ENCODE peak calls at places on chromosomes 7 and 10, in ten cellular contexts. D is neural progenitor cell; W is stimulated activated CD8-positive, alpha-beta memory T cell treated with anti-CD3 and anti-CD28 coated beads, Interleukin-15, amount 100 ng/mL, for 4 hours; B is activated T-helper 2 cell treated with anti-CD3 and anti-CD28 coated beads, Interferon-gamma antibody, Interleukin-2, Interleukin-4, amounts not matched to agents 10 μg/mL and 5 μg/mL and 100 μg/mL, durations not matched to agents 14 hours and 24 hours and 36 hours; V is hippocampal formation; C is naive thymus-derived CD4-positive, alpha-beta T cell; M is coronary artery; G is nucleus accumbens; I is NCI-H2171; L is T follicular helper cell. K is an unnamed sample.

GRCh38 chr10:101725843-101726242 is 30.9 kb upstream of the FBXW4 start:
- DNase-seq in M (no peak), G (no peak), I (no peak), D (no peak), W (no peak), L (no peak), V (no peak), B (no peak), C (no peak), K (no peak)

GRCh38 chr7:123535517-123535916 is 1.1 kb upstream of the IQUB start:
- DNase-seq in W (no peak), D (no peak), I (no peak), V (no peak), G (no peak), M (peak; percentile 65), L (no peak), B (no peak), C (no peak), K (no peak)

GRCh38 chr10:22711373-22711772 is 3.0 kb downstream of the PIP4K2A start:
- DNase-seq in G (no peak), B (no peak), I (no peak), C (no peak), W (no peak), D (no peak), L (no peak), M (no peak), V (no peak), K (no peak)

GRCh38 chr10:35152992-35153391 is 26.3 kb downstream of the CREM start:
- DNase-seq in M (no peak), L (no peak), I (no peak), V (no peak), D (no peak), C (no peak), B (no peak), G (no peak), W (no peak), K (no peak)

GRCh38 chr7:102439963-102440795 is 6.8 kb downstream of the ORAI2 start:
- DNase-seq in V (no peak), G (no peak), M (no peak), D (peak; percentile 63), B (no peak), W (no peak), I (no peak), L (no peak), C (no peak), K (no peak)

GRCh38 chr10:92965314-92965713 is 95.3 kb upstream of the CYP26C1 start:
- DNase-seq in M (no peak), L (no peak), B (no peak), I (peak; percentile 30), G (no peak), D (peak; percentile 69), V (no peak), W (no peak), C (peak; percentile 8), K (no peak)

GRCh38 chr7:30548762-30549344 is 44.2 kb upstream of the GGCT start:
- DNase-seq in G (peak; percentile 26), L (peak; percentile 21), W (no peak), I (peak; percentile 61), B (no peak), C (no peak), D (peak; percentile 90), V (peak; percentile 74), M (no peak), K (no peak)

GRCh38 chr10:127968659-127969058 is 61.8 kb downstream of the PTPRE start:
- DNase-seq in C (no peak), L (no peak), M (no peak), I (no peak), B (no peak), W (no peak), G (no peak), D (no peak), V (no peak), K (no peak)

GRCh38 chr7:6653101-6653995 is 16.2 kb downstream of the ZNF316 start:
- DNase-seq in D (no peak), C (no peak), W (no peak), I (no peak), B (no peak), M (no peak), G (no peak), L (no peak), V (no peak), K (no peak)

GRCh38 chr7:474605-475424 is 44.8 kb downstream of the PDGFA start:
- DNase-seq in L (no peak), W (no peak), V (no peak), M (no peak), B (no peak), I (no peak), G (no peak), C (no peak), D (no peak), K (peak; percentile 1)

GRCh38 chr10:90644165-90644564 is 213.7 kb downstream of the HTR7 start:
- DNase-seq in L (no peak), G (no peak), V (no peak), M (no peak), C (no peak), I (no peak), W (no peak), D (no peak), B (no peak), K (no peak)

GRCh38 chr7:20791523-20791879 is 4.8 kb upstream of the SP8 start:
- DNase-seq in C (no peak), I (no peak), V (no peak), G (no peak), M (no peak), L (no peak), D (no peak), W (no peak), B (no peak), K (no peak)

GRCh38 chr10:23217471-23217870 is 25.4 kb downstream of the PTF1A start:
- DNase-seq in W (no peak), D (no peak), C (no peak), B (no peak), M (no peak), G (no peak), V (no peak), I (no peak), L (no peak), K (no peak)

GRCh38 chr10:4843525-4844180 is 17.6 kb downstream of the AKR1E2 start:
- DNase-seq in L (no peak), C (no peak), D (no peak), B (no peak), I (no peak), M (no peak), V (no peak), W (no peak), G (no peak), K (no peak)

GRCh38 chr7:67738958-67739357 is 742.3 kb downstream of the TYW1 start:
- DNase-seq in L (no peak), M (no peak), C (no peak), B (no peak), W (no peak), V (no peak), G (no peak), I (peak; percentile 16), D (no peak), K (no peak)

GRCh38 chr7:108017776-108018151 is 14.8 kb upstream of the LAMB1 start:
- DNase-seq in D (no peak), B (no peak), C (no peak), I (no peak), W (no peak), G (no peak), V (no peak), L (no peak), M (no peak), K (no peak)

K was measured in T-helper 17 cell.